ENCODE peak calls at places on chromosomes 11 and 22, in five cellular contexts. F is neuronal stem cell, K is mesendoderm, N is trophoblast cell, X is IMR-90. J is an unnamed sample.

GRCh38 chr11:38138972-38139371 is 1540.9 kb upstream of the RAG2 start:
- DNase-seq in K (no peak), X (no peak), F (no peak), N (no peak), J (no peak)

GRCh38 chr11:87037450-87038234 is at the start of gene TMEM135:
- DNase-seq in F (peak), N (peak), X (peak), K (peak), J (peak)

GRCh38 chr11:391117-392017 is 2.6 kb upstream of the PKP3 start:
- DNase-seq in F (no peak), K (no peak), N (no peak), X (no peak), J (no peak)

GRCh38 chr11:96272542-96273306 is 70.3 kb downstream of the MAML2 start:
- DNase-seq in X (peak), F (no peak), K (peak), N (peak), J (peak)

GRCh38 chr11:70360211-70360610 is 38.1 kb upstream of the CTTN start:
- DNase-seq in N (no peak), X (no peak), F (no peak), K (no peak), J (no peak)

GRCh38 chr11:95704865-95705264 is 84.7 kb downstream of the FAM76B start:
- DNase-seq in X (no peak), F (no peak), N (no peak), K (no peak), J (no peak)

GRCh38 chr11:1152316-1153104 is 5.2 kb upstream of the MUC5AC start:
- DNase-seq in X (peak), K (no peak), N (peak), F (no peak), J (peak)

GRCh38 chr11:108824601-108825000 is 159.7 kb downstream of the DDX10 start:
- DNase-seq in N (no peak), X (no peak), K (no peak), F (no peak), J (no peak)

GRCh38 chr11:128548655-128549255 is 38.6 kb downstream of the ETS1 start:
- DNase-seq in N (no peak), X (peak), F (no peak), K (peak), J (peak)

GRCh38 chr11:119196833-119197483 is 9.2 kb upstream of the CBL start:
- DNase-seq in F (peak), K (peak), N (peak), X (peak), J (peak)

GRCh38 chr11:111388842-111389241 is 9.8 kb upstream of the POU2AF1 start:
- DNase-seq in X (no peak), F (no peak), K (no peak), N (no peak), J (no peak)

GRCh38 chr11:120215634-120216033 is 4.8 kb downstream of the OAF start:
- DNase-seq in X (peak), N (peak), F (no peak), K (no peak), J (peak)

GRCh38 chr11:16394947-16395346 is 38.6 kb upstream of the SOX6 start:
- DNase-seq in N (peak), X (no peak), F (no peak), K (no peak), J (no peak)

GRCh38 chr22:37304595-37305343 is 22.5 kb downstream of the CYTH4 start:
- DNase-seq in K (no peak), F (no peak), N (no peak), X (peak), J (peak)

GRCh38 chr22:40728731-40729189 is 49.5 kb downstream of the MCHR1 start:
- DNase-seq in X (no peak), N (peak), K (peak), F (no peak), J (peak)

GRCh38 chr11:803770-804598 is 1.0 kb downstream of the PIDD1 start:
- DNase-seq in K (no peak), F (no peak), X (no peak), N (no peak), J (peak)

GRCh38 chr22:46003271-46004091 is 26.5 kb upstream of the WNT7B start:
- DNase-seq in K (no peak), F (no peak), N (peak), X (no peak), J (no peak)

GRCh38 chr11:69339041-69339733 is 45.2 kb downstream of the MYEOV start:
- DNase-seq in F (no peak), X (no peak), N (no peak), K (no peak), J (no peak)

GRCh38 chr22:29750029-29750428 is 16.8 kb downstream of the ZMAT5 start:
- DNase-seq in N (no peak), X (no peak), K (no peak), F (no peak), J (no peak)

GRCh38 chr22:29750559-29750958 is 16.2 kb downstream of the ZMAT5 start:
- DNase-seq in X (no peak), K (no peak), F (no peak), N (no peak), J (no peak)

GRCh38 chr22:29744902-29745301 is 21.9 kb downstream of the ZMAT5 start:
- DNase-seq in X (peak), N (no peak), K (no peak), F (no peak), J (peak)

GRCh38 chr22:29748248-29748893 is 18.4 kb downstream of the ZMAT5 start:
- DNase-seq in K (no peak), X (no peak), F (no peak), N (no peak), J (no peak)

DNA sequence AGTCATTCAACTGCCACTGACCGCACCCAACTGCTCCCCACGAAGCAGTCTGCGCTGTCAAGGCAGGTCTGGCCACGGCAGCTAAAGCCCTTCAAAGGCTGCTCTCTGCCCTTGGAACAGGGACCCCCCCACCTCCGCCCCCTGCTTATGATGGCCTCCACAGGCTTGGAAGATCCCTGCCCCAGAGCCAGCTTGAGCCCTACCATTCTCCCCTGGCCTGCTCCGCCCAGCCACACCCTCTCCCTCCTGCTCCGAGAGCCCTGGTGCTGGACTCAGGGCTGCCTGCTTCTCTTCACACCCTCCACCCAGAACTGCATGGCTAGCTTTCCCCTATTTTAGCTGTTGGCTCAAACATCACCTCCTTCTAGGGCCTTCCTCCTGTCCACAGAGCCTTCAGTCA is 19.0 kb downstream of the ZMAT5 start:
- DNase-seq in X (no peak), N (no peak), K (no peak), F (no peak), J (no peak)
- H2BK120ac ChIP-seq in X (no peak), N (no peak), K (no peak), F (no peak), J (no peak)

DNA sequence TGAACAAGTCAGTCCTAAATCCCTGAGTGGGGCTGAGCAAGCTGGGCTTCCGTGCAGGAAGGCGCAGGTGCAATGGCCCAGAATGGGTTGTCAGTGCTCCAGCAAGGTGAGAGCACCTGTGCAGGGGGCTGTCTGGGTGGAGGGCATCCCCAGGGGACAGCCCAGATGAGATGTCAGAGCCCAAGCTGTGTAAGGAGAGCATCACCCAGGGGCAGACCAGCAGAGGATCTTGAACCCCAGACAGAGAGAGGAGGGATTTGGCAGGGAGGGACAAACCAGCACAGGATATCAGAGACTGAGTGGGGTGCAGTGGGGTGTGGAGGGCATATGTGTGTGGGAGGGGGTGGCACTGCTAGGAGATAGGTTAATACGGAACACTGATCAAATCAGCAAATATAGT is 114.9 kb upstream of the TMEM45B start:
- DNase-seq in K (no peak), N (no peak), X (no peak), F (no peak), J (no peak)
- H2BK120ac ChIP-seq in K (no peak), N (no peak), X (no peak), F (no peak), J (no peak)

DNA sequence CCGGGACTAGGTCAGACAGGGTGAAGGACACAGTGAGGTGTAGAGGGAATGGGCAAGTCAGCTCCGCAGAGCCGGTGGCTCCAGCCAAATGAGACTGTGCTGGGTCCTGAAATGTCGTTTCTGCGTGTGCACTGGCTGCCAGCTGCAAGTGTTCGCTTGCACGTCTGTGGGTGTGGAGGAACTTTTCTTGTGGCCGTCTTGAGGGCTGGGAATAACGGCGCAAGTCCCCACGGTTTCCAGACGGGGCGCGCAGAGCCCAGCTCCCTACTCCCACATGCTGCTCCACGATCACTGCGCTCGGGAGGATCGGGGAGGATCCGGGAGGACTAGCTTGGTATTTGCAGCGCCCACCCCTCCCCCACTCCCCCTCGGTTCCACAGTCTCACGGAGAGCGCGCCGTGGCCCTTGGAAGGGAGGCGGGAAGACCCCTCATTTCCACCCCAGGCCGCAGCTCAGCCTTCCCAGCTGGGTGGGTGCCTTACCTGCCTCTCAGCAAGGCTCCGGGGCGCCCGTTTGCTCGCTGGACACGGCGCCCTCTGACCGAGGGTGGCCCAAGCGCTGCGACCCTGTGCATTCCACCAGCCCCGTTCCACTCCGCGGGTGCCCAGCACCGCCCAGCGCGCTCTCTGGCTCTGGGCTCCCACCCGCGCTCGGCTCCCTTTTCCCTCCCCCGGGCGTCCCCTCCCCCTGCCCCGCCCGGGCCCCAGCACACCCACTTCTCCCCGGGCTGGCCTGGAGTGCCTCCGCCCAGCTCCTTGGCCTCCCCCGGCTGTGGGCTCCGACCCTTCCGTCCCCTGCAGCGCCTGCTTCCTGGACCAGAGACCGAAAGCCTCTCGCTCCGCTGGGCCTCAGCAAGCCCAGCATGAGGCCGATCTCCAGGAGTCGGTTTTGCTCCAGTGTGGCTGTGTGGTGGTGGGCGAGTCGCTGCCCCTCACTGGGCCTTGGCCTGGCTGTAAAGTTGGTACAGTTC is at the start of gene KCNE3:
- DNase-seq in F (no peak), K (peak), N (peak), X (no peak), J (peak)
- H2BK120ac ChIP-seq in F (no peak), K (peak), N (peak), X (no peak), J (peak)

GRCh38 chr11:47569646-47570045 is 4.2 kb downstream of the PTPMT1 start:
- DNase-seq in F (no peak), N (no peak), X (no peak), K (no peak), J (no peak)

GRCh38 chr11:47565340-47566165 is at the start of gene PTPMT1:
- DNase-seq in F (no peak), K (peak), X (peak), N (peak), J (peak)

GRCh38 chr11:47560431-47560830 is 5.0 kb upstream of the PTPMT1 start:
- DNase-seq in F (no peak), X (peak), N (no peak), K (no peak), J (no peak)

GRCh38 chr11:47566166-47566546 is 757 bp downstream of the PTPMT1 start:
- DNase-seq in X (no peak), F (no peak), K (no peak), N (peak), J (peak)

DNA sequence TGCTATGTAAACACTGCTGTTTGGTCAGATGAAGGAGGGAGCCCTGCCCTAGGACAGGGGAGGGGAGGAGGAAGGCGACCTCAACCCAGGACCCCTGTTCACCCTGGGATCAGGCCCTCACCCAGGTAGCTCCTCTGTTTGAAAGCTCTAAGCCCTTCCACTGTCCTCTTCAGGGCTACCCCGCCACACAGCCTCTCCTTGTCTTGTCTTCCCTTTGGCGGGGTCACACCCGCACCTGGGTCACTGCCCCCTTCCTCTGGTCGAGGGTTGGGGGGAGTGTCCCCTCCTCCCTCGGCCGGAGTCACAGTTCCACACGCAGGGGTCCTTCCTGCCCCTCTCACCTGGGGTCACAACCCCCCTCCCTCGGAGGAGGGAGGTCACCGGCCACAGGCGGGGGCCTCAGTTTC is 463 bp upstream of the PTPMT1 start:
- DNase-seq in F (no peak), N (no peak), K (no peak), X (no peak), J (no peak)
- H2BK120ac ChIP-seq in F (peak), N (peak), K (no peak), X (peak), J (no peak)

GRCh38 chr11:12187399-12187798 is 77.0 kb downstream of the MICAL2 start:
- DNase-seq in K (no peak), N (no peak), X (peak), F (no peak), J (peak)
- H2BK120ac ChIP-seq in K (no peak), N (peak), X (peak), F (no peak), J (no peak)

DNA sequence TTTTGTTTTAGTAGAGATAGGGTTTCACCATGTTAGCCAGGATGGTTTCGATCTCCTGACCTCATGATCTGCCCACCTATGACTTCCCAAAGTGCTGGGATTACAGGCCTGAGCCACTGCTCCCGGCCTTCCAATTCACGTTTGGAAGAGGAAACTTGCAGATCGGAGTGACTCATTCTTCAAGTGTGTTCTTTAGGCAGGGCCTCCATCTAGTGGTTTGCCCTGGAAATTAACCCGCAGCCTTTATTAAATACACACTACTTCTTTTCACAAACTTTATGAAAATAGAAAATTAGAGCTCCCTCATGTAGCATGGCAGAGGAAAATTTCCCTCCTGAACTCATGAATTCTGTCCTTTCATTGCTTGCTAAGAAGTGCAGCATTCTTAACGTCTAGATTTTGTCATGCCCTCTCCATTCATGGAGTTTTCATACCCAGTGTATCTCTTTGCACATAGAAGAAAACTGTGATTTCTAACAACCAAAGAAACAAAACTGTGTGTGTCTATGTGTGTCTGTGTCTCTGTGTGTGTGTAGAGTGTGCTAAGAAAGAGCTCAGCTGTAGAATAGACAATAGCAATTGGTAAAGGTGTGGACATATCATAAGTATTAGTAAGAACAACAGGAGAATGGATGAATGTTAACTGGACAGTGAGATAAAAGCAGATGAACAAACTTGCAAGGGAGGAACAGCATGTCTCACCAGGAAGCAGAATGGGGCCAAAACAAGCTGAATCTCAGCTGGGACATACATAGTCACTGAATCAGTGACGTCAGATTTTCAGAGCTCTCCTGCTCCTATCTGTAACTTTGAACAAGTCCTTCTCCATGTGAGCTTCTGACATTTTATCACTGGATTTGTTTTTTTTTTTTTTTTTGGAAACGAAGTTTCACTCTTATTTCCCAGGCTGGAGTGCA is 118.4 kb downstream of the BBOX1 start:
- DNase-seq in X (peak), F (peak), K (peak), N (peak), J (peak)
- H2BK120ac ChIP-seq in X (peak), F (no peak), K (no peak), N (no peak), J (no peak)

GRCh38 chr11:121657191-121657590 is 204.4 kb upstream of the SORL1-AS1 start:
- DNase-seq in K (no peak), F (no peak), X (no peak), N (no peak), J (no peak)

GRCh38 chr11:121656333-121657090 is 203.7 kb upstream of the SORL1-AS1 start:
- DNase-seq in N (no peak), X (no peak), F (no peak), K (no peak), J (no peak)

GRCh38 chr11:121652982-121653381 is 200.2 kb upstream of the SORL1-AS1 start:
- DNase-seq in F (no peak), K (peak), N (no peak), X (no peak), J (no peak)

GRCh38 chr11:121654506-121655480 is 202.0 kb upstream of the SORL1-AS1 start:
- DNase-seq in K (peak), F (no peak), X (peak), N (peak), J (no peak)

GRCh38 chr11:121655481-121656332 is 202.9 kb upstream of the SORL1-AS1 start:
- DNase-seq in N (peak), F (peak), X (peak), K (peak), J (peak)
- H2BK120ac ChIP-seq in N (peak), F (no peak), X (peak), K (no peak), J (peak)

DNA sequence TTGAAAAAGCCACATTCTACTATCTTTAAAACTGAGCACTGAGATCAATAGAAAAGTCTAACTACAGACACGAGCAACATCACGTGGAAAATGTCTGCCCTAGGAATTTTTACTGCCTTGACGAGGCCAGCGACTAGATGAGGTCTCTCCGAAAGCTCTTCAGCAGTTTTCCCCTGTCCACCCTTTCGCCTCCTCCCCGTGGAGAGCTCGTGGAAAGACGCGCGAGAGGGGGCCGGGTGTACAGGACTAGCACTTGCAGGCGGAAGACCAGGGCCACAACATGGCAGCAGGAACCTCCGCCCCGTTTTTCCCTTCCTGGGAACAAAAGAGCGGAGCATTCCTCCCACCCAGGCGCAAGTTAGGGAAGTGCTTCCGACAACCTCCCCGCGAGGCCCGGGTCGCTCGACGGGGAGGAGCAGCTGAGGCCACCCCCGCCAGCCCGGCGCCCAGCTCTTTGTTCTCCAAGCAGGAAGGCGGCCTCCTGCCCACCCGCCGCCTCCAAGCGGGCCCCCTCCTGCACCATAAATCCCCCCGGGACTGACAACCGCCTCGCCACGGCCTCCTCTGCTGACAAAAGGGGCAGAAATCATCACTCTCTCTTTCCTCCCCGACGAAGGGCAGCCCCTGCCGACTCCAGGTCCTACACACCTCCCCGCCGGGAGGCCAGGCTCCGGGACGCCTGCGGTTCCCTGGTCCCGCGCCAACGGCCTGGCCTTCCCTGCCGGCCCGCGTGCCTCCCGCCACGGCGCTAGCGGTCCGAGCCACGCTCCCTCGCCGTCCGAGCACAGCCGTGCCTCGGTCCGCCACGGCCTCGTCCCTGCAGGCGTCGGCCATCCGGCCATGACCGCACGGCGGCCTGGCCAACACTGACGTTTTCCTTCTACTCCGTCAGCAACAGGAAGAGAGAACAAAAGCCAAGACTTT is 835 bp downstream of the EIF4G2 start:
- DNase-seq in N (peak), K (peak), X (peak), F (peak), J (peak)
- H2BK120ac ChIP-seq in N (peak), K (peak), X (peak), F (peak), J (peak)